ENCODE peak calls at places on chromosomes 7 and 10, in ten cellular contexts. One of them, this sample, is unnamed.
A peak's percentile ranks its signal among the peaks of the same experiment; 100 is the strongest.

GRCh38 chr10:14757996-14758395 is 16.7 kb downstream of the FAM107B start:
- DNase-seq in upper lobe of right lung: no peak
- DNase-seq in right lobe of liver: no peak
- DNase-seq in breast epithelium: no peak
- DNase-seq in progenitor cell of endocrine pancreas: no peak
- DNase-seq in epithelial cell of esophagus: no peak
- DNase-seq in coronary artery: no peak
- DNase-seq in BE2C: no peak
- DNase-seq in GM23338: no peak
- DNase-seq in lower leg skin: no peak
- DNase-seq in this sample: no peak

GRCh38 chr7:68432585-68432984 is 1165.7 kb upstream of the AUTS2 start:
- DNase-seq in epithelial cell of esophagus: no peak
- DNase-seq in breast epithelium: no peak
- DNase-seq in BE2C: no peak
- DNase-seq in lower leg skin: no peak
- DNase-seq in right lobe of liver: no peak
- DNase-seq in progenitor cell of endocrine pancreas: no peak
- DNase-seq in GM23338: no peak
- DNase-seq in coronary artery: no peak
- DNase-seq in upper lobe of right lung: no peak
- DNase-seq in this sample: no peak

GRCh38 chr10:122878799-122879338 is 512 bp downstream of the FAM24B start:
- DNase-seq in GM23338: no peak
- DNase-seq in progenitor cell of endocrine pancreas: no peak
- DNase-seq in coronary artery: no peak
- DNase-seq in BE2C: peak; percentile 21
- DNase-seq in epithelial cell of esophagus: peak; percentile 43
- DNase-seq in lower leg skin: no peak
- DNase-seq in breast epithelium: no peak
- DNase-seq in upper lobe of right lung: no peak
- DNase-seq in right lobe of liver: no peak
- DNase-seq in this sample: no peak

GRCh38 chr10:10911471-10911921 is 106.2 kb upstream of the CELF2 start:
- DNase-seq in lower leg skin: peak; percentile 93
- DNase-seq in epithelial cell of esophagus: peak; percentile 98
- DNase-seq in coronary artery: peak; percentile 85
- DNase-seq in progenitor cell of endocrine pancreas: peak; percentile 23
- DNase-seq in breast epithelium: peak; percentile 53
- DNase-seq in BE2C: no peak
- DNase-seq in upper lobe of right lung: peak; percentile 86
- DNase-seq in right lobe of liver: no peak
- DNase-seq in GM23338: peak; percentile 43
- DNase-seq in this sample: no peak

GRCh38 chr7:128162666-128163065 is 78.4 kb upstream of the LEP start:
- DNase-seq in upper lobe of right lung: no peak
- DNase-seq in breast epithelium: no peak
- DNase-seq in GM23338: no peak
- DNase-seq in coronary artery: no peak
- DNase-seq in right lobe of liver: no peak
- DNase-seq in progenitor cell of endocrine pancreas: no peak
- DNase-seq in epithelial cell of esophagus: no peak
- DNase-seq in lower leg skin: peak; percentile 58
- DNase-seq in BE2C: no peak
- DNase-seq in this sample: no peak

GRCh38 chr10:132862485-132863420 is 76.8 kb upstream of the NKX6-2 start:
- DNase-seq in epithelial cell of esophagus: no peak
- DNase-seq in GM23338: no peak
- DNase-seq in progenitor cell of endocrine pancreas: peak; percentile 8
- DNase-seq in right lobe of liver: peak; percentile 14
- DNase-seq in BE2C: no peak
- DNase-seq in lower leg skin: peak; percentile 82
- DNase-seq in coronary artery: no peak
- DNase-seq in upper lobe of right lung: peak; percentile 56
- DNase-seq in breast epithelium: no peak
- DNase-seq in this sample: peak; percentile 13

GRCh38 chr10:21141946-21142345 is 244.8 kb upstream of the NEBL start:
- DNase-seq in upper lobe of right lung: no peak
- DNase-seq in progenitor cell of endocrine pancreas: no peak
- DNase-seq in lower leg skin: no peak
- DNase-seq in breast epithelium: no peak
- DNase-seq in epithelial cell of esophagus: no peak
- DNase-seq in right lobe of liver: no peak
- DNase-seq in BE2C: no peak
- DNase-seq in coronary artery: no peak
- DNase-seq in GM23338: no peak
- DNase-seq in this sample: no peak

GRCh38 chr7:120360918-120361317 is 87.9 kb downstream of the KCND2 start:
- DNase-seq in upper lobe of right lung: no peak
- DNase-seq in progenitor cell of endocrine pancreas: no peak
- DNase-seq in epithelial cell of esophagus: no peak
- DNase-seq in breast epithelium: no peak
- DNase-seq in lower leg skin: no peak
- DNase-seq in BE2C: no peak
- DNase-seq in GM23338: no peak
- DNase-seq in right lobe of liver: no peak
- DNase-seq in coronary artery: no peak
- DNase-seq in this sample: no peak

GRCh38 chr10:17850526-17850925 is 41.4 kb downstream of the MRC1 start:
- DNase-seq in coronary artery: no peak
- DNase-seq in lower leg skin: no peak
- DNase-seq in right lobe of liver: no peak
- DNase-seq in epithelial cell of esophagus: no peak
- DNase-seq in GM23338: peak; percentile 11
- DNase-seq in BE2C: peak; percentile 59
- DNase-seq in progenitor cell of endocrine pancreas: no peak
- DNase-seq in breast epithelium: no peak
- DNase-seq in upper lobe of right lung: no peak
- DNase-seq in this sample: no peak

GRCh38 chr7:22488643-22489462 is 11.1 kb downstream of the STEAP1B start:
- DNase-seq in right lobe of liver: peak; percentile 35
- DNase-seq in lower leg skin: peak; percentile 93
- DNase-seq in breast epithelium: peak; percentile 40
- DNase-seq in GM23338: peak; percentile 91
- DNase-seq in upper lobe of right lung: no peak
- DNase-seq in epithelial cell of esophagus: peak; percentile 70
- DNase-seq in coronary artery: no peak
- DNase-seq in BE2C: peak; percentile 84
- DNase-seq in progenitor cell of endocrine pancreas: peak; percentile 65
- DNase-seq in this sample: peak; percentile 53

GRCh38 chr10:3906511-3907111 is 121.6 kb upstream of the KLF6 start:
- DNase-seq in breast epithelium: no peak
- DNase-seq in progenitor cell of endocrine pancreas: no peak
- DNase-seq in lower leg skin: no peak
- DNase-seq in epithelial cell of esophagus: no peak
- DNase-seq in right lobe of liver: no peak
- DNase-seq in upper lobe of right lung: no peak
- DNase-seq in coronary artery: no peak
- DNase-seq in BE2C: no peak
- DNase-seq in GM23338: peak; percentile 38
- DNase-seq in this sample: no peak

GRCh38 chr7:150974468-150975391 is 3.4 kb downstream of the KCNH2 start:
- DNase-seq in coronary artery: no peak
- DNase-seq in right lobe of liver: no peak
- DNase-seq in progenitor cell of endocrine pancreas: peak; percentile 51
- DNase-seq in lower leg skin: no peak
- DNase-seq in upper lobe of right lung: peak; percentile 77
- DNase-seq in GM23338: peak; percentile 54
- DNase-seq in epithelial cell of esophagus: no peak
- DNase-seq in breast epithelium: no peak
- DNase-seq in BE2C: peak; percentile 81
- DNase-seq in this sample: peak; percentile 52

GRCh38 chr7:99453105-99453504 is 12.9 kb downstream of the ATP5MF start:
- DNase-seq in breast epithelium: no peak
- DNase-seq in right lobe of liver: no peak
- DNase-seq in upper lobe of right lung: no peak
- DNase-seq in lower leg skin: no peak
- DNase-seq in BE2C: no peak
- DNase-seq in coronary artery: no peak
- DNase-seq in epithelial cell of esophagus: no peak
- DNase-seq in GM23338: no peak
- DNase-seq in progenitor cell of endocrine pancreas: no peak
- DNase-seq in this sample: no peak

GRCh38 chr7:20834656-20835055 is 48.0 kb upstream of the SP8 start:
- DNase-seq in BE2C: no peak
- DNase-seq in upper lobe of right lung: no peak
- DNase-seq in breast epithelium: no peak
- DNase-seq in coronary artery: no peak
- DNase-seq in lower leg skin: no peak
- DNase-seq in GM23338: peak; percentile 30
- DNase-seq in epithelial cell of esophagus: peak; percentile 8
- DNase-seq in progenitor cell of endocrine pancreas: no peak
- DNase-seq in right lobe of liver: no peak
- DNase-seq in this sample: no peak
- TF ChIP-seq CTCF in BE2C: no peak
- TF ChIP-seq CTCF in upper lobe of right lung: no peak
- TF ChIP-seq CTCF in breast epithelium: no peak
- TF ChIP-seq CTCF in coronary artery: no peak
- TF ChIP-seq CTCF in lower leg skin: no peak
- TF ChIP-seq CTCF in GM23338: peak; percentile 86
- TF ChIP-seq CTCF in epithelial cell of esophagus: peak; percentile 42
- TF ChIP-seq CTCF in progenitor cell of endocrine pancreas: peak; percentile 20
- TF ChIP-seq CTCF in right lobe of liver: peak; percentile 20
- TF ChIP-seq CTCF in this sample: no peak

GRCh38 chr7:132554446-132554845 is 21.8 kb downstream of the PLXNA4 start:
- DNase-seq in BE2C: no peak
- DNase-seq in upper lobe of right lung: no peak
- DNase-seq in progenitor cell of endocrine pancreas: no peak
- DNase-seq in coronary artery: no peak
- DNase-seq in lower leg skin: no peak
- DNase-seq in right lobe of liver: no peak
- DNase-seq in GM23338: no peak
- DNase-seq in epithelial cell of esophagus: no peak
- DNase-seq in breast epithelium: no peak
- DNase-seq in this sample: no peak

GRCh38 chr7:132560825-132561529 is 15.3 kb downstream of the PLXNA4 start:
- DNase-seq in right lobe of liver: no peak
- DNase-seq in epithelial cell of esophagus: no peak
- DNase-seq in upper lobe of right lung: no peak
- DNase-seq in lower leg skin: no peak
- DNase-seq in BE2C: no peak
- DNase-seq in breast epithelium: no peak
- DNase-seq in GM23338: no peak
- DNase-seq in coronary artery: no peak
- DNase-seq in progenitor cell of endocrine pancreas: no peak
- DNase-seq in this sample: no peak

GRCh38 chr7:132558815-132559214 is 17.5 kb downstream of the PLXNA4 start:
- DNase-seq in breast epithelium: no peak
- DNase-seq in GM23338: no peak
- DNase-seq in right lobe of liver: no peak
- DNase-seq in progenitor cell of endocrine pancreas: no peak
- DNase-seq in BE2C: no peak
- DNase-seq in epithelial cell of esophagus: no peak
- DNase-seq in coronary artery: no peak
- DNase-seq in upper lobe of right lung: no peak
- DNase-seq in lower leg skin: no peak
- DNase-seq in this sample: no peak

GRCh38 chr7:132560105-132560504 is 16.2 kb downstream of the PLXNA4 start:
- DNase-seq in BE2C: no peak
- DNase-seq in right lobe of liver: no peak
- DNase-seq in breast epithelium: no peak
- DNase-seq in upper lobe of right lung: no peak
- DNase-seq in lower leg skin: no peak
- DNase-seq in GM23338: no peak
- DNase-seq in progenitor cell of endocrine pancreas: no peak
- DNase-seq in coronary artery: no peak
- DNase-seq in epithelial cell of esophagus: no peak
- DNase-seq in this sample: no peak

GRCh38 chr7:132557489-132558044 is 18.7 kb downstream of the PLXNA4 start:
- DNase-seq in epithelial cell of esophagus: no peak
- DNase-seq in GM23338: peak; percentile 47
- DNase-seq in coronary artery: no peak
- DNase-seq in breast epithelium: no peak
- DNase-seq in right lobe of liver: no peak
- DNase-seq in progenitor cell of endocrine pancreas: no peak
- DNase-seq in BE2C: peak; percentile 49
- DNase-seq in lower leg skin: no peak
- DNase-seq in upper lobe of right lung: no peak
- DNase-seq in this sample: no peak
- TF ChIP-seq CTCF in epithelial cell of esophagus: no peak
- TF ChIP-seq CTCF in GM23338: peak; percentile 43
- TF ChIP-seq CTCF in coronary artery: no peak
- TF ChIP-seq CTCF in breast epithelium: no peak
- TF ChIP-seq CTCF in right lobe of liver: peak; percentile 34
- TF ChIP-seq CTCF in progenitor cell of endocrine pancreas: no peak
- TF ChIP-seq CTCF in BE2C: peak; percentile 72
- TF ChIP-seq CTCF in lower leg skin: no peak
- TF ChIP-seq CTCF in upper lobe of right lung: no peak
- TF ChIP-seq CTCF in this sample: no peak

GRCh38 chr7:13181221-13181620 is 493.8 kb downstream of the ARL4A start:
- DNase-seq in breast epithelium: no peak
- DNase-seq in right lobe of liver: no peak
- DNase-seq in upper lobe of right lung: no peak
- DNase-seq in progenitor cell of endocrine pancreas: no peak
- DNase-seq in lower leg skin: no peak
- DNase-seq in epithelial cell of esophagus: no peak
- DNase-seq in coronary artery: no peak
- DNase-seq in BE2C: no peak
- DNase-seq in GM23338: no peak
- DNase-seq in this sample: no peak

GRCh38 chr7:13179775-13180448 is 492.5 kb downstream of the ARL4A start:
- DNase-seq in epithelial cell of esophagus: no peak
- DNase-seq in upper lobe of right lung: no peak
- DNase-seq in progenitor cell of endocrine pancreas: no peak
- DNase-seq in BE2C: no peak
- DNase-seq in right lobe of liver: no peak
- DNase-seq in coronary artery: no peak
- DNase-seq in lower leg skin: no peak
- DNase-seq in GM23338: no peak
- DNase-seq in breast epithelium: no peak
- DNase-seq in this sample: no peak

GRCh38 chr7:13179011-13179574 is 491.7 kb downstream of the ARL4A start:
- DNase-seq in BE2C: no peak
- DNase-seq in progenitor cell of endocrine pancreas: no peak
- DNase-seq in right lobe of liver: no peak
- DNase-seq in lower leg skin: no peak
- DNase-seq in breast epithelium: no peak
- DNase-seq in coronary artery: no peak
- DNase-seq in GM23338: no peak
- DNase-seq in upper lobe of right lung: no peak
- DNase-seq in epithelial cell of esophagus: peak; percentile 10
- DNase-seq in this sample: no peak
- TF ChIP-seq CTCF in BE2C: peak; percentile 23
- TF ChIP-seq CTCF in progenitor cell of endocrine pancreas: peak; percentile 25
- TF ChIP-seq CTCF in right lobe of liver: peak; percentile 32
- TF ChIP-seq CTCF in lower leg skin: no peak
- TF ChIP-seq CTCF in breast epithelium: no peak
- TF ChIP-seq CTCF in coronary artery: no peak
- TF ChIP-seq CTCF in GM23338: peak; percentile 20
- TF ChIP-seq CTCF in upper lobe of right lung: peak; percentile 33
- TF ChIP-seq CTCF in epithelial cell of esophagus: no peak
- TF ChIP-seq CTCF in this sample: no peak

GRCh38 chr10:102347236-102347828 is 48.2 kb upstream of the NFKB2 start:
- DNase-seq in GM23338: peak; percentile 79
- DNase-seq in upper lobe of right lung: no peak
- DNase-seq in epithelial cell of esophagus: peak; percentile 73
- DNase-seq in lower leg skin: no peak
- DNase-seq in right lobe of liver: peak; percentile 33
- DNase-seq in coronary artery: no peak
- DNase-seq in BE2C: peak; percentile 43
- DNase-seq in progenitor cell of endocrine pancreas: peak; percentile 16
- DNase-seq in breast epithelium: peak; percentile 29
- DNase-seq in this sample: no peak
- TF ChIP-seq CTCF in GM23338: peak; percentile 74
- TF ChIP-seq CTCF in upper lobe of right lung: peak; percentile 45
- TF ChIP-seq CTCF in epithelial cell of esophagus: peak; percentile 73
- TF ChIP-seq CTCF in lower leg skin: no peak
- TF ChIP-seq CTCF in right lobe of liver: peak; percentile 51
- TF ChIP-seq CTCF in coronary artery: no peak
- TF ChIP-seq CTCF in BE2C: peak; percentile 69
- TF ChIP-seq CTCF in progenitor cell of endocrine pancreas: peak; percentile 61
- TF ChIP-seq CTCF in breast epithelium: no peak
- TF ChIP-seq CTCF in this sample: no peak

This sample was measured in natural killer cell.